ENCODE peak calls at places on chromosomes 2 and 18, in four cellular contexts. One of them, this sample, is unnamed.

GRCh38 chr2:190982263-190983034 is 31.5 kb downstream of the STAT1 start:
- DNase-seq in tibial artery: no peak
- DNase-seq in MG63: no peak
- DNase-seq in astrocyte: no peak
- DNase-seq in this sample: no peak

GRCh38 chr2:54558188-54558975 is 102.3 kb downstream of the SPTBN1 start:
- DNase-seq in astrocyte: peak; percentile 61
- DNase-seq in MG63: peak; percentile 68
- DNase-seq in tibial artery: peak; percentile 64
- DNase-seq in this sample: peak; percentile 77

GRCh38 chr2:127701193-127701650 is at the start of gene SFT2D3:
- DNase-seq in MG63: peak; percentile 91
- DNase-seq in astrocyte: peak; percentile 86
- DNase-seq in tibial artery: peak; percentile 88
- DNase-seq in this sample: peak; percentile 96

GRCh38 chr18:53458944-53459580 is 765.4 kb downstream of the MBD2 start:
- DNase-seq in MG63: peak; percentile 20
- DNase-seq in tibial artery: no peak
- DNase-seq in astrocyte: peak; percentile 2
- DNase-seq in this sample: peak; percentile 31

GRCh38 chr2:84435331-84436081 is 23.6 kb downstream of the SUCLG1 start:
- DNase-seq in tibial artery: no peak
- DNase-seq in astrocyte: peak; percentile 83
- DNase-seq in MG63: peak; percentile 31
- DNase-seq in this sample: peak; percentile 44

GRCh38 chr18:9792565-9793226 is 84.6 kb downstream of the RAB31 start:
- DNase-seq in MG63: no peak
- DNase-seq in astrocyte: no peak
- DNase-seq in tibial artery: no peak
- DNase-seq in this sample: no peak

GRCh38 chr2:102155703-102156515 is 13.4 kb downstream of the IL1R1 start:
- DNase-seq in astrocyte: no peak
- DNase-seq in MG63: no peak
- DNase-seq in tibial artery: peak; percentile 76
- DNase-seq in this sample: peak; percentile 84

GRCh38 chr2:79604748-79605147 is 91.9 kb downstream of the CTNNA2 start:
- DNase-seq in MG63: no peak
- DNase-seq in tibial artery: no peak
- DNase-seq in astrocyte: peak; percentile 10
- DNase-seq in this sample: no peak

GRCh38 chr2:223204537-223204936 is 152.5 kb downstream of the KCNE4 start:
- DNase-seq in tibial artery: no peak
- DNase-seq in MG63: no peak
- DNase-seq in astrocyte: no peak
- DNase-seq in this sample: no peak

GRCh38 chr2:52877703-52878102 is 889.9 kb upstream of the CHAC2 start:
- DNase-seq in astrocyte: no peak
- DNase-seq in tibial artery: no peak
- DNase-seq in MG63: no peak
- DNase-seq in this sample: no peak

GRCh38 chr2:59333007-59333406 is 1091.9 kb upstream of the FANCL start:
- DNase-seq in tibial artery: no peak
- DNase-seq in astrocyte: no peak
- DNase-seq in MG63: no peak
- DNase-seq in this sample: no peak

GRCh38 chr2:19895535-19895934 is 6.2 kb downstream of the TTC32 start:
- DNase-seq in MG63: no peak
- DNase-seq in astrocyte: no peak
- DNase-seq in tibial artery: no peak
- DNase-seq in this sample: peak; percentile 22

GRCh38 chr18:815353-815752 is 3.3 kb upstream of the YES1 start:
- DNase-seq in MG63: no peak
- DNase-seq in tibial artery: no peak
- DNase-seq in astrocyte: no peak
- DNase-seq in this sample: no peak

GRCh38 chr18:812673-813404 is 797 bp upstream of the YES1 start:
- DNase-seq in MG63: peak; percentile 86
- DNase-seq in tibial artery: peak; percentile 82
- DNase-seq in astrocyte: peak; percentile 81
- DNase-seq in this sample: peak; percentile 81

GRCh38 chr18:814300-815084 is 2.5 kb upstream of the YES1 start:
- DNase-seq in astrocyte: no peak
- DNase-seq in MG63: no peak
- DNase-seq in tibial artery: no peak
- DNase-seq in this sample: no peak

GRCh38 chr18:812123-812672 is at the start of gene YES1:
- DNase-seq in astrocyte: peak; percentile 36
- DNase-seq in MG63: peak; percentile 72
- DNase-seq in tibial artery: peak; percentile 70
- DNase-seq in this sample: peak; percentile 87

GRCh38 chr18:813405-814071 is 1.5 kb upstream of the YES1 start:
- DNase-seq in MG63: no peak
- DNase-seq in astrocyte: no peak
- DNase-seq in tibial artery: no peak
- DNase-seq in this sample: no peak
- H3K27me3 ChIP-seq in MG63: no peaks in the 10 kb centered on the region
- H3K27me3 ChIP-seq in astrocyte: no peaks in the 10 kb centered on the region
- H3K27me3 ChIP-seq in tibial artery: no peaks in the 10 kb centered on the region
- H3K27me3 ChIP-seq in this sample: no peaks in the 10 kb centered on the region

DNA sequence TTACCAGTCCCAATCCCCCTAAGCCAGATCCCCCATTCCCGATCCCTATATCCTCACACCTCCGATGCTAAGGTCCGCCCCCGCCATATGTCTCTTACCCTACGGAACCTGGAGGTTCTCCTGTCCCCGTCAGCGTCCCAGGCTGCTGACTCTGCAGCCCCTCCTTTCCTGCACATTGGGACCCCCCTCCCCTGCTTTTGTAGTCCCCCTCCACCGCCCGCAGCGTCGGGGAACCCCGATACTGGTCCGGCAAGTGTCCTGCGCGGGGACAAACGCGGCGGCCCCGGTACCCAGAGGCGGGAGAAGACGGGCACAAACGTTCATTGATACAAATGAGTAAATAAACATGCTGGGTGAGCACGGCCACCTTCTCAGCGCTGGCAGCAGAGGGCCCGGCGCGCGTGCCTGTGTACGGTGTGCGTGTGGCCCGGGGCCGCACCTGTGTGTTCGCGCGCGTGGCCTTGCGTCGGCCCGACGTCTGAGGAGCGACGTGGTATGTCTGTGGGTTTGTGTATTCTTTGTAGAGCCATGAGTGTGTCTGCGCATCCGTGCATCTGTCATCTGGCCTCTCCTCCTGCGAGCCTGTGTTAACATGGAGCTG is 2.0 kb upstream of the CYP26B1 start:
- DNase-seq in tibial artery: no peak
- DNase-seq in astrocyte: no peak
- DNase-seq in MG63: no peak
- DNase-seq in this sample: no peak
- H3K4me3 ChIP-seq in tibial artery: peak overlapping the region; percentile 58
- H3K4me3 ChIP-seq in astrocyte: peak overlapping the region; percentile 48
- H3K4me3 ChIP-seq in MG63: peak overlapping the region; percentile 54
- H3K4me3 ChIP-seq in this sample: peak overlapping the region; percentile 83

GRCh38 chr18:70019136-70019535 is 71.5 kb upstream of the CD226 start:
- DNase-seq in MG63: no peak
- DNase-seq in astrocyte: no peak
- DNase-seq in tibial artery: no peak
- DNase-seq in this sample: no peak
- H3K36me3 ChIP-seq in MG63: peaks cover 11% of the 10 kb centered on the region
- H3K36me3 ChIP-seq in astrocyte: no peaks in the 10 kb centered on the region
- H3K36me3 ChIP-seq in tibial artery: peaks cover 38% of the 10 kb centered on the region
- H3K36me3 ChIP-seq in this sample: peaks cover 15% of the 10 kb centered on the region

GRCh38 chr18:3608488-3608887 is 158.5 kb downstream of the TGIF1 start:
- DNase-seq in astrocyte: no peak
- DNase-seq in tibial artery: no peak
- DNase-seq in MG63: no peak
- DNase-seq in this sample: no peak
- H3K27me3 ChIP-seq in astrocyte: no peaks in the 10 kb centered on the region
- H3K27me3 ChIP-seq in tibial artery: no peaks in the 10 kb centered on the region
- H3K27me3 ChIP-seq in MG63: no peaks in the 10 kb centered on the region
- H3K27me3 ChIP-seq in this sample: no peaks in the 10 kb centered on the region

DNA sequence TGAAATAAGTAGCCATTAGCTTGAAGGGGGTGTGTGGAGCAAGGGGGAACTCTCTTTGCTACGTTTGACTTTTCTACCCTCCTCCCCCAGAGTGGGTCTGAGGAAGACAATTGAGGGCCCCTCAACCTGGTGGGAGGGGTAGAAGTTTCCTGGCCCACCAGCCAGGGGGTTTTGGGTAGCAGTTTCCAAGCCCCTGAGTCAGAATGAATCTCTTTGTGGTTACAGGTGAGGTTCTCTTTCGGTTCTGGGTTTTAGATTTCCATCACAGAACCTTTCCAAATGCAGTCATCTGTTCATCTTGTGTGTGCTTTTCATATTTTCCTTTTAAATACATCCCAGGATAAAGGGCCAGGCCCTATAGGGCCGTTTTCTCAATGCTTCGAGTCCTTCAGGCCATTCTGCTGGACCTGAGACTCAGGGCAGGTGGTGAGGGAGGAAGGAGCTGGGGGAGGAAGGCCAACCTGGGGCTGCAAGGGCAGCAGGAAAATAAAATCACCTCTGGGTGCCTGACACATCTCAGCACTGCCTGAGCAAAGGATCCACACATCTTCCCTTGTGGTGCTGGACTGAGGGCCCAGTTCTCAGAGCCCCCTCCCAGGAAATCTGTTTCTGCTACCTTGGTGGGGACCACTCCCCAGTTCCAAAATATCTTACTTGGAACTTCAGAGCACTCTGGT is 4.7 kb downstream of the LBH start:
- DNase-seq in astrocyte: no peak
- DNase-seq in MG63: no peak
- DNase-seq in tibial artery: no peak
- DNase-seq in this sample: no peak
- H3K4me3 ChIP-seq in astrocyte: no peak overlapping the region
- H3K4me3 ChIP-seq in MG63: no peak overlapping the region
- H3K4me3 ChIP-seq in tibial artery: peak overlapping the region; percentile 64
- H3K4me3 ChIP-seq in this sample: no peak overlapping the region

GRCh38 chr2:174563530-174564282 is 33.9 kb downstream of the WIPF1 start:
- DNase-seq in MG63: no peak
- DNase-seq in tibial artery: no peak
- DNase-seq in astrocyte: no peak
- DNase-seq in this sample: no peak
- H3K36me3 ChIP-seq in MG63: peaks cover 15% of the 10 kb centered on the region
- H3K36me3 ChIP-seq in tibial artery: peaks cover 62% of the 10 kb centered on the region
- H3K36me3 ChIP-seq in astrocyte: no peaks in the 10 kb centered on the region
- H3K36me3 ChIP-seq in this sample: peaks cover 37% of the 10 kb centered on the region

GRCh38 chr2:7593286-7593685 is 676.1 kb downstream of the RNF144A start:
- DNase-seq in tibial artery: no peak
- DNase-seq in MG63: no peak
- DNase-seq in astrocyte: no peak
- DNase-seq in this sample: peak; percentile 54

GRCh38 chr2:7586898-7587297 is 669.7 kb downstream of the RNF144A start:
- DNase-seq in astrocyte: no peak
- DNase-seq in MG63: no peak
- DNase-seq in tibial artery: no peak
- DNase-seq in this sample: no peak

GRCh38 chr2:7584017-7584416 is 666.8 kb downstream of the RNF144A start:
- DNase-seq in MG63: no peak
- DNase-seq in tibial artery: no peak
- DNase-seq in astrocyte: no peak
- DNase-seq in this sample: no peak

GRCh38 chr2:7592618-7593140 is 675.5 kb downstream of the RNF144A start:
- DNase-seq in astrocyte: no peak
- DNase-seq in MG63: no peak
- DNase-seq in tibial artery: no peak
- DNase-seq in this sample: no peak

DNA sequence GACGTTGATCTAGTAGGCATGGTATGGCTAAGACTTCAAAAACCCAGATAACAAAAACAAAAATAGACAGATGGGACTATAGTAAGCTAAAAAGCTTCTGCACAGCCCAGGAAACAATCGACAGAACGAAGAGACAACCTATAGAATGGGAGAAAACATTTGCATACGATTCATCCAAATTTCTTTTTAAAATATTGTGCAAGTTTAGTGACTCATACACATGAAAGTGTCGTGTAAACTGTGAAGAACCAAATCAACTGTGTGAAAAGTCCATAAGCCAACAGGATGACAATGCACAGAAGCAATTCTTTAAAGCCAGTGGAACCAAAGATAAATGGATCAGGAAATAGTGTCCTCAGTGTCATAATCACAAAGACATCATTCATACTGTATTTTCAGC is 671.1 kb downstream of the RNF144A start:
- DNase-seq in astrocyte: no peak
- DNase-seq in tibial artery: no peak
- DNase-seq in MG63: no peak
- DNase-seq in this sample: no peak
- H3K27me3 ChIP-seq in astrocyte: no peaks in the 10 kb centered on the region
- H3K27me3 ChIP-seq in tibial artery: no peaks in the 10 kb centered on the region
- H3K27me3 ChIP-seq in MG63: no peaks in the 10 kb centered on the region
- H3K27me3 ChIP-seq in this sample: peaks cover 4% of the 10 kb centered on the region

DNA sequence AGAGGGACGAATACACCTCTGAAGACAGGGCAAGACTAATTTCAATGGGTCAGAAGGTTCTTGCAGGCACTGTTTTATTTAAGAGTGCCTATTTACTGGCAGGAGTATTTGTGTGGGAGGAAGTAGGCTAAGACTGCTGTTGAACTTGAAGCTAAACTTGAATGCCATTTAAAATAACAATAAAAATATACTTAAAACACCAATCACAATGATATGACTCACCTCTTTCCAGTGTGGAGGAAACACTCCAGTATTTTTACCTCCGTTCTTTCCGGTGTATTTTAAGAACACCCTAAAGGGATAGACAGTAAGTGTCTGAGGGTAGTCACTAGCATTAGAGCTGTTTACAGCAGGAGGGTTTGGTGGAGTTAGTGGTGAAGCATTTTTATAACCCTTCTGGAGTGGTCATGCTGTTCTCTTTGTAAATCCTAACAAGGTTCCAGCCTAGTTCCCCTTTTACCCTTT is 9.6 kb upstream of the HOXD1 start:
- DNase-seq in MG63: no peak
- DNase-seq in astrocyte: peak; percentile 63
- DNase-seq in tibial artery: no peak
- DNase-seq in this sample: no peak
- H3K4me3 ChIP-seq in MG63: peak overlapping the region; percentile 43
- H3K4me3 ChIP-seq in astrocyte: no peak overlapping the region
- H3K4me3 ChIP-seq in tibial artery: peak overlapping the region; percentile 39
- H3K4me3 ChIP-seq in this sample: peak overlapping the region; percentile 87